ENCODE peak calls at places on chromosomes 1 and 21, in six cellular contexts. X, L, C, H, V and O are unnamed samples.

GRCh38 chr21:14070968-14071367 is 139.8 kb downstream of the LIPI start:
- DNase-seq in X (no peak), H (no peak), C (no peak), L (no peak), V (no peak), O (no peak)

GRCh38 chr1:211876849-211877248 is 46.3 kb upstream of the LPGAT1 start:
- DNase-seq in C (no peak), H (no peak), V (no peak), X (no peak), L (no peak), O (no peak)

GRCh38 chr1:1309525-1310385 is 1.4 kb downstream of the PUSL1 start:
- DNase-seq in V (no peak), L (peak), C (no peak), H (no peak), X (no peak), O (no peak)

GRCh38 chr1:157360021-157360390 is 192.3 kb downstream of the FCRL5 start:
- DNase-seq in X (no peak), L (no peak), C (no peak), H (no peak), V (peak), O (no peak)

GRCh38 chr1:114669562-114670082 is at the start of gene DENND2C:
- DNase-seq in L (peak), X (no peak), V (peak), H (no peak), C (no peak), O (no peak)

GRCh38 chr1:162878000-162878596 is 17.1 kb upstream of the CCDC190 start:
- DNase-seq in V (peak), H (peak), X (peak), L (peak), C (peak), O (peak)

GRCh38 chr1:201877877-201878339 is 10.8 kb upstream of the SHISA4 start:
- DNase-seq in H (peak), V (peak), L (peak), C (no peak), X (peak), O (peak)

GRCh38 chr1:46131727-46132528 is 501 bp downstream of the PIK3R3 start:
- DNase-seq in H (peak), V (peak), C (peak), X (peak), L (peak), O (no peak)

GRCh38 chr1:46506470-46507219 is 17.0 kb downstream of the DMBX1 start:
- DNase-seq in X (no peak), L (no peak), C (no peak), V (no peak), H (no peak), O (no peak)

GRCh38 chr1:183735069-183735860 is 69.7 kb upstream of the RGL1 start:
- DNase-seq in L (no peak), X (no peak), C (no peak), V (no peak), H (no peak), O (no peak)

GRCh38 chr1:199843856-199844255 is 183.7 kb upstream of the NR5A2 start:
- DNase-seq in H (peak), C (no peak), X (no peak), V (no peak), L (no peak), O (no peak)

GRCh38 chr1:243323481-243323880 is 67.6 kb downstream of the SDCCAG8 start:
- DNase-seq in X (no peak), C (no peak), V (no peak), L (no peak), H (no peak), O (no peak)

GRCh38 chr1:171468120-171468790 is 17.1 kb upstream of the PRRC2C start:
- DNase-seq in V (no peak), C (no peak), X (no peak), L (no peak), H (peak), O (peak)

GRCh38 chr1:104294259-104294658 is 544.6 kb downstream of the AMY1C start:
- DNase-seq in L (no peak), V (no peak), C (no peak), X (no peak), H (no peak), O (no peak)

GRCh38 chr1:168408531-168409242 is 128.0 kb downstream of the TBX19 start:
- DNase-seq in L (no peak), H (peak), X (no peak), V (peak), C (no peak), O (peak)

GRCh38 chr1:86352096-86352495 is 44.0 kb downstream of the ODF2L start:
- DNase-seq in C (no peak), H (no peak), X (no peak), L (no peak), V (no peak), O (no peak)

GRCh38 chr1:184973308-184974085 is 811 bp downstream of the NIBAN1 start:
- DNase-seq in H (no peak), X (peak), C (peak), V (peak), L (peak), O (peak)

GRCh38 chr1:15028117-15028516 is 125.4 kb upstream of the TMEM51 start:
- DNase-seq in X (no peak), L (no peak), H (peak), C (peak), V (no peak), O (no peak)

GRCh38 chr1:67390041-67390887 is 39.9 kb downstream of the SERBP1 start:
- DNase-seq in H (peak), X (no peak), V (no peak), L (peak), C (no peak), O (no peak)

GRCh38 chr1:208004851-208005250 is 93.9 kb upstream of the CD34 start:
- DNase-seq in V (no peak), X (no peak), C (no peak), L (no peak), H (peak), O (no peak)

GRCh38 chr1:169931795-169932195 is 38.1 kb upstream of the SCYL3 start:
- DNase-seq in X (no peak), L (no peak), C (no peak), H (no peak), V (no peak), O (no peak)
- TF ChIP-seq CTCF in X (no peak), L (no peak), C (no peak), H (no peak), V (no peak), O (no peak)

DNA sequence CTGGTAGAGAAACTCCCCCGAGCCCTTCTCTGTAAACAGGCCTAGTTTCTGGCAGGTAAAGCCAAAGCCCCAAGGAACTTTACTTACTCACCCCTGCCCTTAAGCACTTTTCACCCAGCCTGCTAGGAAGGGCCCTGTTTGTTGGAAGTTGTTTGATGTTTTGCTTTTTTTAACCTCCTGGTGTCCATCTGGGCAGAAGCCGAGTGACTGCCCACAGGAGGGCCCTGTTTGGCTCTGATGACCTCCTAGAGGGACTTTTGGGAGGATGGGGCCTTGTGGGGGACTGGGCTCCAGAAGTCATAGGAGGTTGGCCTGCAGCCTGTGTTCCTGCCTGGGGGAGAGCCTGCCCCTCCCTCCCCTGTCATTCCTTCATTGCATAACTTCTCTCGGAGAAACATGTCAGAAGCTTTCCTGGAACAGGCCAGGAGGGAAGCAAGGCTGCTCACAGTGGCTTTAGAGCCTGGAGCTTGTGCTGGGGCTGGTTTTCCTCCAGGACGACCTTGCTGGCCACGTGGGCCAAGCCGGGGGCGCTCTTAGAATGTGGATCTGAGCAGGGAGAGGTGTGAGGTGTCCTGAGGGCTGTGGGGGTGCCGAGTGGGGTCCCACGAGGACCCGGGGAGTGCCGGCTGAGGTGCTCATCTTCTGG is 33.9 kb downstream of the COQ8A start:
- DNase-seq in L (no peak), X (peak), C (peak), H (no peak), V (no peak), O (no peak)
- TF ChIP-seq CTCF in L (no peak), X (no peak), C (no peak), H (no peak), V (no peak), O (no peak)

GRCh38 chr1:36176151-36176949 is 20.4 kb downstream of the MAP7D1 start:
- DNase-seq in V (no peak), C (no peak), H (no peak), X (peak), L (peak), O (no peak)
- TF ChIP-seq CTCF in V (no peak), C (peak), H (no peak), X (peak), L (peak), O (no peak)

GRCh38 chr1:59292557-59292956 is 4.3 kb upstream of the FGGY start:
- DNase-seq in C (peak), V (peak), H (peak), X (peak), L (no peak), O (peak)
- TF ChIP-seq CTCF in C (no peak), V (peak), H (no peak), X (no peak), L (no peak), O (no peak)

DNA sequence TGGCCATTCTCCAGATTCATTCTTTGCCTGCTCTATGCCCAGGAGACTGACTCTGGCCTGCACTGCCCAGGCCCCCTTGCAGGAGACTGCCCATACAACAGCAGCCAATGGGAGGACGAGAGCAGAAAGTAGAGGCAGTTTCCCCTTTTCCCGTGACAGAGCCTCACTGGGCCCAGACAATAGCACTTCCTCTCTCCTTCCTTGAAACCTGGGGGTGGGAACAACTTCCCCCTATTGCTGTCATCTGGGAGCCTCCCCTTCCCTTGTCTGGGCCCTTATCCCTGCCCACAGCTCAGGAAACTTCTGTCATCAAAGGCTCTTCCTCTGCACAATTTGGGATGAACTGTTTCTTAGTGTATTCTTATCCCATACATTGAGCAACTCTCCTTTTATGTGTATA is 60.8 kb upstream of the KCNJ15 start:
- DNase-seq in C (no peak), H (no peak), L (no peak), V (no peak), X (no peak), O (no peak)
- TF ChIP-seq CTCF in C (no peak), H (no peak), L (no peak), V (no peak), X (no peak), O (no peak)

GRCh38 chr1:31765041-31765467 is 914 bp upstream of the ADGRB2 start:
- DNase-seq in V (peak), L (peak), H (no peak), C (no peak), X (no peak), O (no peak)

GRCh38 chr1:31763671-31764306 is 351 bp downstream of the ADGRB2 start:
- DNase-seq in X (no peak), V (peak), H (no peak), C (no peak), L (peak), O (no peak)

GRCh38 chr1:31765516-31765915 is 1.4 kb upstream of the ADGRB2 start:
- DNase-seq in C (no peak), X (no peak), L (no peak), H (no peak), V (no peak), O (no peak)

GRCh38 chr1:31762726-31763670 is 1.1 kb downstream of the ADGRB2 start:
- DNase-seq in X (peak), V (peak), H (no peak), C (peak), L (peak), O (peak)

GRCh38 chr1:31764307-31765040 is at the start of gene ADGRB2:
- DNase-seq in H (no peak), X (no peak), L (peak), C (no peak), V (peak), O (peak)
- TF ChIP-seq CTCF in H (peak), X (no peak), L (peak), C (no peak), V (no peak), O (no peak)

GRCh38 chr1:45011837-45012638 is at the start of gene UROD:
- DNase-seq in H (peak), C (peak), L (peak), V (peak), X (peak), O (peak)
- TF ChIP-seq CTCF in H (no peak), C (no peak), L (no peak), V (no peak), X (no peak), O (no peak)

DNA sequence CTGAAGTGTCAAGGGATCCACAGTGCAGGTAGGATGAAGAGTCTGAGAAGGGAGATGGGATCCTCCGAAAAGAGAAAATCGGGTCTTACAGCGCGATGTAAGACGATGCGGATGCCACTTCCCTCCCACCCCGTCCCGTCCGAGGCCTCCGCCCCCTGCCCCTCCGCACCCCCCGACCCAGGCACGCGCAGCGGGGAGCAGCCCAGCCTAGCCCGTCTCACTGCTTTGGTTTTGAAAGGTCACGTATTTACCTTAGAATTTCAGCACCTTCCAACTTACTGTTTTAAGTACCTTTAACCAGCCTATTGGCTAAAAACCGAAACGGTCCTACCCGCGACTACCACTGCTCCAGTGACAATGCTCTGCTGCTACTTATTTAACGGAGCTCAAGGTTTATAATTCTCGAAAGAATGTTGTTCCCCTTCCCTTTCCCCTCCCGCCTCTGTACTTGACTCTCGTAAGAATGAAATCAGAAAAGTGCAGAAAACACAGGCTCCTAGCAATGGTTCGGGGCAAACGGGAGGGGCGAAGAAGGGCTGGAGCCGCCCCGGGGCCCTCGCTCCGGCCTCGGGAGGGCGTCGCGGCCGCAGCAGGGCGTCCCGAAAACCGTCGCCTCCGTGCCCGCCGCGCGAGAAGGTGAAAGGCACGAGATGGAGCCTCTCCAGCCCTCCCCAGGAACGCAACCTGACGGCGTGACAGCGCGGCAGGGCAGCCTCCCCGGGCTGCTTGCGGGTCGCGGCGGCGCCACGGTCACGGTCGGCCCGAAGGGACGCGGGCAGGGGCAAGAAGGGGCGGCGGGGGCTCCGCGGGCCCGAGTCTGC is 706 bp downstream of the TMEM50B start:
- DNase-seq in H (no peak), X (peak), V (peak), L (peak), C (no peak), O (peak)
- TF ChIP-seq CTCF in H (peak), X (no peak), V (peak), L (no peak), C (no peak), O (no peak)